ENCODE peak calls at places on chromosomes 6 and 20, in ten cellular contexts. K is sigmoid colon, I is tibial nerve, U is cardiac fibroblast, L is psoas muscle, A is GM23338, N is A549, O is bronchial epithelial cell, R is prostate gland, E is neural progenitor cell. C is an unnamed sample.

GRCh38 chr6:135182993-135183531 is 2.0 kb downstream of the MYB start:
- DNase-seq in O (peak; percentile 5), N (no peak), K (no peak), U (no peak), A (peak; percentile 70), R (peak; percentile 46), E (peak; percentile 52), I (no peak), L (no peak), C (no peak)

GRCh38 chr20:15763344-15763743 is 809.9 kb downstream of the KIF16B start:
- DNase-seq in N (no peak), K (no peak), A (no peak), I (no peak), R (no peak), U (peak; percentile 36), E (no peak), L (no peak), O (peak; percentile 83), C (peak; percentile 43)

GRCh38 chr6:44761046-44761445 is 373.5 kb downstream of the CDC5L start:
- DNase-seq in I (no peak), L (no peak), K (no peak), U (no peak), A (no peak), N (no peak), O (no peak), R (no peak), E (no peak), C (no peak)

GRCh38 chr6:1802495-1803395 is 193.0 kb downstream of the FOXC1 start:
- DNase-seq in N (no peak), R (no peak), E (no peak), K (no peak), U (no peak), A (peak; percentile 32), L (no peak), O (no peak), I (no peak), C (no peak)

GRCh38 chr6:43990275-43990626 is 137.0 kb downstream of the MRPL14 start:
- DNase-seq in U (no peak), I (no peak), R (no peak), O (no peak), N (no peak), E (no peak), A (no peak), L (peak; percentile 62), K (no peak), C (no peak)

GRCh38 chr6:88653936-88654335 is 309.5 kb downstream of the RNGTT start:
- DNase-seq in O (peak; percentile 25), A (no peak), U (no peak), R (no peak), I (no peak), E (no peak), L (no peak), K (no peak), N (no peak), C (no peak)

GRCh38 chr6:87660226-87660886 is 41.7 kb downstream of the AKIRIN2 start:
- DNase-seq in K (no peak), O (peak; percentile 26), R (no peak), N (no peak), U (peak; percentile 80), I (no peak), L (peak; percentile 30), A (no peak), E (no peak), C (peak; percentile 51)

GRCh38 chr6:170575250-170575649 is 9.2 kb downstream of the PDCD2 start:
- DNase-seq in R (no peak), I (no peak), N (no peak), O (peak; percentile 24), K (no peak), E (no peak), A (peak; percentile 36), L (no peak), U (peak; percentile 27), C (no peak)

DNA sequence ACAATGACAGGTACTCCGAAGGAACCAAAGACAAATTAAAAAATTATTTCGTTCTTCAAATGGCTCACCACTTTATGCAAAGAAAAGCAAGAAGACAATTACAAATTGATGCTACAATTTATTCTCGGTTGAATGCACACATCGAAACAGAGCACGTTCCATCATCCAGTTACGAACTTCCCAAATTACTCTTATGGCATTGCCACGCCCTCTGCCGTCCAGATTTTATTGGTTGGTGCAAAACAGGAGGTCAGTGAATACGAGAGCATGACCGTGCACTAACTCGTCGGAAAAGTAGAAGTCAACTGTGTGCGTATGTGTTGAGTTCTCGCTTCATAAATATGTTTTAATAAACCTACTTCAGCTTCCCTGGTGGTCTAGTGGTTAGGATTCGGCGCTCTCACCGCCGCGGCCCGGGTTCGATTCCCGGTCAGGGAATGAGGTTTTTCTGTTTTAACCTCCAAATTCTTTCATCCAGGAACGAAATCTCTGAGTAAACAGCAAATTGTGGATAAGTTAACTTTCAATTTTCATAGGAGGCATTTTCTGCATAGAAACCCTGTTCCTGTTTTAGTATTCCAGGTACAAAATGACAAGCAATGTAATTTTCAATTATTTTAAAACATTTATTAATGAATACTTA is 23.2 kb downstream of the ZNF311 start:
- DNase-seq in E (peak; percentile 78), U (peak; percentile 96), L (peak; percentile 68), R (peak; percentile 74), I (peak; percentile 92), K (peak; percentile 93), O (peak; percentile 87), A (peak; percentile 82), N (peak; percentile 27), C (peak; percentile 92)
- TF ChIP-seq CTCF in E (peak; percentile 7), U (no peak), L (no peak), R (no peak), I (no peak), K (no peak), O (no peak), A (peak; percentile 32), N (no peak), C (no peak)

GRCh38 chr6:42786525-42786985 is 4.7 kb downstream of the BICRAL start:
- DNase-seq in U (no peak), I (no peak), L (no peak), N (no peak), A (no peak), K (no peak), O (no peak), R (no peak), E (no peak), C (no peak)

GRCh38 chr6:42783876-42784738 is 2.3 kb downstream of the BICRAL start:
- DNase-seq in E (no peak), K (no peak), U (peak; percentile 26), I (no peak), N (no peak), O (no peak), R (no peak), L (no peak), A (no peak), C (peak; percentile 32)

GRCh38 chr6:42784739-42785498 is 3.1 kb downstream of the BICRAL start:
- DNase-seq in U (no peak), I (no peak), K (no peak), L (no peak), O (no peak), E (no peak), R (no peak), N (no peak), A (no peak), C (no peak)

GRCh38 chr6:42788671-42789070 is 6.8 kb downstream of the BICRAL start:
- DNase-seq in K (peak; percentile 35), L (no peak), U (no peak), A (no peak), E (no peak), N (no peak), O (no peak), I (no peak), R (no peak), C (no peak)

DNA sequence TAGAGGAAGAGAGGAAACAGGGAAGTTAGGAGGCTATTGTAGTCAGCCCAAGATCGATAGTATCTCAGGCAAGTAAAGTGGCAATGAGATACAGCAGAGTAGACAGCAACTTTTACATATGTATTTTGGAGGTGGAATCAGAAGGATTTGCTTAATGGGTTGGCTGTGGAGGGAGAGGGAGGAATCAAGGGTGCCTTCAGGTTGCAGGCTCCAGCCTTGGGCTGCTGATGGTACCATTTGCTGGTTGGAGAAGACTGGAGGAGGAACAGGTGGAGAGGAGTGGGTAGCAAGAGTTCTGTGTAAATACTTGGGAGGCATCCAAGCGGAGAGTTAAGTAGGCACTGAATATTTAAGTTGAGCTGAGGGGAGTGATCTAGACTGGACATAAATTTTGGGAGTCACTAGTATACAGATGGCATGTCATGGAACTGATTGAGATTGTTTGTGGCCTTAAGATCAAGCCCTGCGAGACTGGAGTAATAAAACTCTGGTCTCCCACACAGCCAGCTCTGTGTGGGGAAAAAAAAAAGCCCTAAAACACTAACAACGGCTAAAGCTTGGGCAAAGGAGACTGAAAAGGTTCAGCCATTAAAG is 5.3 kb downstream of the BICRAL start:
- DNase-seq in L (no peak), E (no peak), N (no peak), U (no peak), A (no peak), R (no peak), I (no peak), K (no peak), O (no peak), C (no peak)
- H3K4me3 ChIP-seq in L (peak overlapping the region; percentile 90), E (peak overlapping the region; percentile 90), N (no peak overlapping the region), U (no peak overlapping the region), A (no peak overlapping the region), R (no peak overlapping the region), I (no peak overlapping the region), K (no peak overlapping the region), O (no peak overlapping the region), C (no peak overlapping the region)

GRCh38 chr20:62122659-62123449 is 579 bp downstream of the LSM14B start:
- DNase-seq in A (peak; percentile 45), N (no peak), R (peak; percentile 33), U (peak; percentile 31), K (peak; percentile 80), E (peak; percentile 61), I (no peak), L (peak; percentile 52), O (peak; percentile 8), C (peak; percentile 35)

GRCh38 chr20:62123450-62124118 is 1.3 kb downstream of the LSM14B start:
- DNase-seq in E (peak; percentile 52), I (no peak), O (peak; percentile 38), A (peak; percentile 41), K (no peak), U (peak; percentile 65), R (no peak), L (no peak), N (no peak), C (peak; percentile 53)

GRCh38 chr20:62120365-62120762 is 1.9 kb upstream of the LSM14B start:
- DNase-seq in E (no peak), K (no peak), L (no peak), R (no peak), O (no peak), I (no peak), U (no peak), A (no peak), N (no peak), C (no peak)

GRCh38 chr20:62120990-62121775 is 1.1 kb upstream of the LSM14B start:
- DNase-seq in N (peak; percentile 56), U (peak; percentile 74), K (peak; percentile 80), E (peak; percentile 18), R (peak; percentile 32), A (peak; percentile 31), O (peak; percentile 42), I (peak; percentile 61), L (no peak), C (no peak)

DNA sequence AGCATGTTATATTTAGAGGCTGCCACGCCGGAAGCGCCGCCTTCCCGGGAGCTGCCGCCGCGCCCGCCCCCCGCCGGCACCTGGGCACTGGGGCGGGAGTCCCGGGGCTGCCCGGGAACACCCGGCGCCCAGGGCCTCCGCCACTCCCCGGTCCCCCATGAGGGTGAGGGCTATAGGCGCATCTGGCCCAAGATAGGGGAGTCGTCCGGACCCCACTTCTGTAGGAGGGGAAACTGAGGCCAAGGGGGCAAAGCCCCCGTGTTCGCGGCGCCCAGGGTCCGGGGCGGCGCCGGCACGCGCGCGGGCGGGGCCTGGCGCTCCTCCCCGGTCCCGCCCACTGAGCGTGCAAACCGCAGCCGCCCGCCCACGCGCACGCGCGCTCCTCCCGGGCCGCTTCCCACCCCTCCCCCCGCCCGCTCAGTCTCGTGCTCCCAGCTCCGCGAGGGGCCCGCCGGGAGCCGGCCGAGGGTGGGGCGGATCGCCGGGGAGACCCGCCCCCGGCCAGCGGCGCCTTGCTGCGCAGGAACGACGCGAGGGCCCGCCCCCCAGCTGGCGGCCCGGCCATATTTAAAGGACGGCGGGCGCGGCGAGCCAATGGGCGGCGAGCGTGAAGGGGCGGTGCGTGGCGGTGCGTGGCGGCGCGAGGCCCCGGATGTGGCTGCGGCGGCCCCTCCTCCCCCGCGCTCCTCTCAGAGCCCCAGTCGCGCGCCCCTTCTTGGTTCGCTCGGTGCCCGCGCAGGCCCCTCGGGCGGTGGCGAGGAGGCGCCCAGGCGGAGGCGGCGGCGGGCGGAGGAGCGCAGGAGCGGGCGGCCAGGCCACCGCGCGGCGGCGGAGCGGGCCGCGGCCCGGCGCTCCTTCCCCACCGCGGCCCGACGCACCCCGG is at the start of gene LSM14B:
- DNase-seq in U (peak; percentile 95), K (peak; percentile 98), L (peak; percentile 98), R (peak; percentile 96), A (peak; percentile 96), E (peak; percentile 98), I (peak; percentile 84), N (peak; percentile 93), O (peak; percentile 87), C (peak; percentile 98)
- TF ChIP-seq CTCF in U (no peak), K (no peak), L (no peak), R (no peak), A (no peak), E (no peak), I (no peak), N (no peak), O (no peak), C (no peak)

DNA sequence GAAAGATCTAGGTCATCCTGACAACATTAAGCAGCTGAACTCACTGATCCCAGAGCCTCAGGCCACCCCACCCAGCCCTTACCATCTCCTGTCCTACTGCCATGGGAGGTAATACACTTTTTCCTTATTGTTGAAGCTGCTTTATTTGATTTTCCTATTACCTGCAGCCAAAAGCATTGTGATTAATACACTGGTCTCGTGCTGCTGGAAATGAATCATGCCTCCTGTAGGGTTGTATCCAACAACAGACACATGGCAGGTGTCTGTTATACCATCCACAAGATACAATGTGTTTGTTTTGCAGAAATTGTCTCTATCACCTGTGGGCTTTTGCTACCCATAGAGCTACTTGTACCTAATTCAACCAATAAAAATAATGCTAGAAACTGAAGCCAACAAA is 34.2 kb downstream of the MYLIP start:
- DNase-seq in A (no peak), O (peak; percentile 27), K (no peak), E (no peak), L (no peak), U (no peak), R (no peak), I (no peak), N (no peak), C (no peak)
- H3K4me3 ChIP-seq in A (no peak overlapping the region), O (no peak overlapping the region), K (no peak overlapping the region), E (no peak overlapping the region), L (no peak overlapping the region), U (no peak overlapping the region), R (no peak overlapping the region), I (no peak overlapping the region), N (no peak overlapping the region), C (no peak overlapping the region)